ENCODE peak calls at places on chromosomes 1 and 21, in nine cellular contexts. U is tibial artery, Q is GM13977, W is Calu3, L is neural progenitor cell, B is OCI-LY7, F is astrocyte of the cerebellum, M is IMR-90, R is right atrium auricular region. K is an unnamed sample.

GRCh38 chr1:75614455-75615379 is 3.8 kb upstream of the SLC44A5 start:
- DNase-seq in U (peak), Q (peak), W (peak), L (peak), B (no peak), F (peak), M (peak), R (peak), K (peak)

GRCh38 chr1:8145525-8145924 is 119.4 kb upstream of the ERRFI1 start:
- DNase-seq in U (no peak), Q (no peak), W (no peak), L (no peak), B (no peak), F (peak), M (no peak), R (no peak), K (no peak)

GRCh38 chr1:227428803-227429202 is 110.5 kb upstream of the CDC42BPA start:
- DNase-seq in U (no peak), Q (no peak), W (peak), L (no peak), B (no peak), F (no peak), M (peak), R (no peak), K (peak)

GRCh38 chr1:237120683-237121082 is 78.7 kb downstream of the RYR2 start:
- DNase-seq in U (no peak), Q (no peak), W (no peak), L (no peak), B (no peak), F (no peak), M (no peak), R (no peak), K (no peak)

GRCh38 chr1:181208076-181208475 is 119.6 kb downstream of the IER5 start:
- DNase-seq in U (no peak), Q (no peak), W (no peak), L (no peak), B (no peak), F (no peak), M (no peak), R (peak), K (no peak)

GRCh38 chr1:153967109-153967999 is at the start of gene CREB3L4:
- DNase-seq in U (peak), Q (peak), W (peak), L (peak), B (peak), F (peak), M (peak), R (peak), K (peak)

GRCh38 chr1:31372961-31373896 is at the start of gene FABP3:
- DNase-seq in U (peak), Q (peak), W (peak), L (peak), B (no peak), F (no peak), M (peak), R (peak), K (peak)

GRCh38 chr1:58907398-58907797 is 123.6 kb upstream of the JUN start:
- DNase-seq in U (no peak), Q (no peak), W (no peak), L (no peak), B (no peak), F (no peak), M (no peak), R (peak), K (no peak)

GRCh38 chr1:170776777-170777176 is 112.8 kb downstream of the PRRX1 start:
- DNase-seq in U (no peak), Q (no peak), W (no peak), L (no peak), B (no peak), F (no peak), M (no peak), R (no peak), K (no peak)

GRCh38 chr1:162982364-162982763 is 86.8 kb upstream of the RGS4 start:
- DNase-seq in U (no peak), Q (no peak), W (no peak), L (no peak), B (no peak), F (no peak), M (no peak), R (no peak), K (no peak)

GRCh38 chr21:31479222-31479621 is 135.2 kb upstream of the TIAM1 start:
- DNase-seq in U (no peak), Q (no peak), W (no peak), L (no peak), B (no peak), F (no peak), M (no peak), R (no peak), K (no peak)

GRCh38 chr1:151612506-151613274 is 840 bp downstream of the SNX27 start:
- DNase-seq in U (peak), Q (peak), W (no peak), L (peak), B (peak), F (no peak), M (no peak), R (no peak), K (no peak)

DNA sequence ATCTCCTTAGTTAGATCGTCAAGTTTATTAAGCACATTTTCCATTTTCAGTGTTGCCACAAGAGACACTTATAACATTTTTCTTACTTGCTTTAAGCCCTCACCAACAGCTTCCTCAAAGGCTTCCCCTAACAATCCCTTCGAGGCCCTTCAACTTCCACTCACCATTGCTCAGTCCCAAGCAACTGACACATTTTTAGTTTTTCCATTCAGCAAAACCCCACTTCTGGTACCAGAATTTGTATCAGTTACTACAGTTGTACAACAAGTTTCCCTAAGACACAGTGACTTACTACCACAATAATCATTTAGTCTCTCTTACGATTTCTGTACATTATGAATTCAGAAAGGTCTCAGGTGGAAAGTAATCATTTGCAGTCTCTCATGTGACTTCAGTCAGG is 276.8 kb upstream of the PKN2 start:
- DNase-seq in U (no peak), Q (no peak), W (no peak), L (no peak), B (no peak), F (no peak), M (no peak), R (no peak), K (no peak)
- TF ChIP-seq CTCF in U (no peak), Q (no peak), W (no peak), L (no peak), B (no peak), F (no peak), M (no peak), R (no peak), K (no peak)

GRCh38 chr1:84755216-84755615 is 65.0 kb upstream of the SSX2IP start:
- DNase-seq in U (no peak), Q (no peak), W (no peak), L (no peak), B (no peak), F (no peak), M (no peak), R (no peak), K (no peak)

GRCh38 chr1:84756455-84757082 is 66.3 kb upstream of the SSX2IP start:
- DNase-seq in U (no peak), Q (no peak), W (no peak), L (peak), B (no peak), F (no peak), M (peak), R (no peak), K (no peak)

GRCh38 chr1:84753516-84754375 is 63.5 kb upstream of the SSX2IP start:
- DNase-seq in U (peak), Q (peak), W (peak), L (peak), B (peak), F (peak), M (peak), R (peak), K (peak)

GRCh38 chr1:84757301-84757700 is 67.0 kb upstream of the SSX2IP start:
- DNase-seq in U (no peak), Q (no peak), W (no peak), L (no peak), B (no peak), F (no peak), M (no peak), R (no peak), K (peak)

GRCh38 chr1:84754376-84754672 is 64.1 kb upstream of the SSX2IP start:
- DNase-seq in U (no peak), Q (no peak), W (no peak), L (no peak), B (no peak), F (no peak), M (no peak), R (no peak), K (no peak)
- TF ChIP-seq CTCF in U (no peak), Q (no peak), W (no peak), L (no peak), B (no peak), F (no peak), M (no peak), R (no peak), K (no peak)

DNA sequence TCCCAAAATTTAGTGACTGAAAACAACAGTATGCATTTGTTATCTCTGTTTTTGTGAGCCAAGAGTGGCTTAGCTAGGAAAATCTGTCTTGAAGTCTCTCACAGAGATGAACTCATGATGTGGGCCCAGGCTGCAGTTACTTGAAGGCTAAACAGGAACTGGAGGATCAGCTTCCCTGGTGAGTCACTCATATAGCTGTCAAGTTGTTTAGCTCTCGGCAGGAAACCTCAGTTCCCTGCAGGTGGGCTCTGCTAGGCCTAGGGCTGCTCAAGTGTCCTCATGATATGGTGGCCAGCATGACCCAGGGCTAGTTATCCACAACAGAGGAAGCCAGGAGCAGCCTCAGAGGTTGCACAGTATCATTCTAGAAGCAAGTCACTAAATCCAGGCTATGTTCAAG is 30.2 kb upstream of the DDX59 start:
- DNase-seq in U (no peak), Q (no peak), W (no peak), L (no peak), B (peak), F (peak), M (peak), R (no peak), K (no peak)
- TF ChIP-seq CTCF in U (no peak), Q (no peak), W (no peak), L (no peak), B (no peak), F (no peak), M (no peak), R (no peak), K (no peak)

DNA sequence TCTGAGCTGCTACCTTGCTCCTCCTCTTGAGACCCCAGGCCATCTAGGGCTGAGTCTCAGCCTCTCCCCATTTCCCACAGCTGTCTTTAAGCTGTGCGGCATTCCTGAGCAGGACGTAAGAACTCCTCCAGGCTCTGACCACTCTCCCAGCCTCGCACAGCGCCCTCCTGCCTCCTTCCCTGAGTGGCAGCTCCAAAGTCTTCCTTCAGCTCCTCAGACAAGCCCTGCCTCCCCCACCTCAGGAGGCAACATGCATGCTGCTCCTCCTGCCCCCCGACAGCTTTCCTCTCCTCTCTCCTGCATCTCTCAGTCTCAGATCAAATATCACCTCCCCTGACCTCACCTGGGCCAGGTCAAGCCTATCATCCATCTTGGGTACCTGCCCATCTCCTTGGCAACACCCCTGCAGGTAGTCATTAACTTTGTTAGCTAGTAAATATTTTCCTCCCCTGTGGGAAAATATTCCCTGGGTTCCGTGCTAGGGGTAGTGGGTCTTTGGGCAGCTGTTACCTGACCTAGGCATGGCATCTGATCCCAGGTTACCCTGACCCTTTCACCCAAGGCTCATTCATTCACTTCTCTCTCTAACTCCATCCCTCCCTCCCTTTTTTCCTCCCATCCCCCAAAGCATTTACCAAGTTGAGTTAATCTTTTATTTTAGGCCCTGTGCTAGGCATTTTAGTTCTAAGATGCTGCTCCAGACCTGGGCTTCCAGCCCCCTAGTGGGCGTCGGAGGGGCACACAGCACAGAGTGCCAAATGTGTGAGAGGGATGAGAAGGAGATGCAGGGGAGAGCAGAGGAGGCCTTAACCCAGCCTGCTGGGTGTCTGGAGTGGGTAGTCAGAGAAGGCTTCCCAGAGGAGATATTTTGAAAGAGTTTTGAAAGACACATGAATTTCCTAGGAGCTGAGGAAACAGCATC is 419.9 kb downstream of the PTPRU start:
- DNase-seq in U (no peak), Q (no peak), W (peak), L (peak), B (peak), F (no peak), M (peak), R (peak), K (peak)
- TF ChIP-seq CTCF in U (no peak), Q (peak), W (peak), L (peak), B (peak), F (peak), M (peak), R (no peak), K (peak)

DNA sequence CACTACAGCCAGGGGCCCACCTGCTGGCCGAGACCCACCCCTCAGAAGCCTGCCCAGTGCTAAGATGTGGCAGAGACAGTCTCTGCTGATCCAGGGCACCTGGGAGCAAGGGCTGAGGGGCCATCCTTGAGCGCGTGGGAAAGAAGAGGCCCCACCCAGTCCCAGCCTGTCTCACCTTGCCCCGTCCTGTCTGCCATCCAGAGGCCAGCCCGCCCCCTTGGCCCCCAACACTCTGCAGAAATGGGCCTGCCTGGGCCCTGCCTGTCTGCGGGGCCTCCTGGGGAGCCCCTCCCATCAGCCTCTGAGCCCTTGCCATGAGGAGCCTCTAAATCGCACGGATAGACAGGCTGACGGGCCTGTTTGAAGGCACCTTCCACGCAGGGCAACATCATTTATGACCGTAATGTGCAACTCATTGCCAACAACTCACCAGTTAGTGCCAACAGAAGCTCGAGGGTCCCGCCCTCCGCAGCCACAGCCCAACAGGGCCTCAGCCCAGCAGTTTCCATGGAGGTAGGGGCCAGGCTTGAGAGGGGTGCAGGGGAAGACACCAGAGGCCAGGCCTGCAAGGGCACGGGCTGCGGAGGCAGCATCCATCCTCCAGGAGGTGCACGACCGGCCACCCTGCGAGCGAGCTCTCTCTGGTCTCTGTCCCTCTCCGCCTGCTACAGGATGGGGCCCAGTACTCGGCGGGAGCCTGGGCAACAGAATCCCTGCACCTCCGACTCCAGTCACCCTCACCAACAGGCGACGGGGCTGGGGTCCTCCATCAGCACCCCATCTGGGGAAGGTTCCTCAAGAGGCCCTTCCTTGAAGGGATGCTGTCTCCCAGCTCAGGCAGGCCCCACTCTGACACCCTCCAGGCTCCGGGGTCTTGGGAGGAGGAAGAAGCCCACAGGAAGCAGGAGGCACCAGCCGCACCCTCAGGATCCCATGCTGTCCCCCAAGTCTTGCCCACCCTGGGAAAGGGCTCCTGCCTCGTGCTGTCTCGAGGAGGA is 78.0 kb downstream of the MEGF6 start:
- DNase-seq in U (no peak), Q (no peak), W (no peak), L (peak), B (no peak), F (no peak), M (no peak), R (no peak), K (no peak)
- TF ChIP-seq CTCF in U (no peak), Q (no peak), W (no peak), L (peak), B (no peak), F (no peak), M (peak), R (no peak), K (no peak)

K was measured in PC-3.